ENCODE peak calls at places on chromosome 1, in four cellular contexts. N is AG09309, J is DND-41, I is coronary artery. Q is an unnamed sample.

GRCh38 chr1:67020304-67020703 is 33.6 kb downstream of the SLC35D1 start:
- DNase-seq in N (peak), J (no peak), I (no peak), Q (no peak)

GRCh38 chr1:228077565-228078330 is 4.8 kb upstream of the ARF1 start:
- DNase-seq in N (no peak), J (no peak), I (no peak), Q (peak)

GRCh38 chr1:197911172-197911856 is 5.9 kb upstream of the LHX9 start:
- DNase-seq in N (no peak), J (no peak), I (peak), Q (peak)

GRCh38 chr1:205577874-205578658 is 53.7 kb downstream of the ELK4 start:
- DNase-seq in N (no peak), J (no peak), I (peak), Q (no peak)

GRCh38 chr1:229253170-229253974 is 17.5 kb upstream of the RAB4A start:
- DNase-seq in N (no peak), J (no peak), I (no peak), Q (peak)

GRCh38 chr1:62435231-62436038 is 1.4 kb upstream of the USP1 start:
- DNase-seq in N (no peak), J (peak), I (no peak), Q (no peak)

GRCh38 chr1:96358057-96358456 is 363.5 kb upstream of the PTBP2 start:
- DNase-seq in N (no peak), J (no peak), I (no peak), Q (no peak)

GRCh38 chr1:207172321-207172720 is 68.3 kb downstream of the C4BPA start:
- DNase-seq in N (no peak), J (no peak), I (no peak), Q (no peak)

GRCh38 chr1:114502080-114502479 is 8.9 kb downstream of the TRIM33 start:
- DNase-seq in N (no peak), J (no peak), I (no peak), Q (no peak)

GRCh38 chr1:30132602-30133271 is 590.6 kb downstream of the MATN1 start:
- DNase-seq in N (no peak), J (no peak), I (no peak), Q (no peak)

GRCh38 chr1:223504741-223505140 is 111.5 kb downstream of the CCDC185 start:
- DNase-seq in N (peak), J (no peak), I (no peak), Q (no peak)

GRCh38 chr1:31159869-31160611 is 79.6 kb downstream of the NKAIN1 start:
- DNase-seq in N (no peak), J (no peak), I (no peak), Q (no peak)

GRCh38 chr1:7409278-7409677 is 361.8 kb upstream of the VAMP3 start:
- DNase-seq in N (no peak), J (no peak), I (peak), Q (no peak)

GRCh38 chr1:50132495-50132894 is 23.8 kb downstream of the ELAVL4 start:
- DNase-seq in N (no peak), J (no peak), I (no peak), Q (no peak)

GRCh38 chr1:18144062-18144461 is 36.5 kb downstream of the IGSF21 start:
- DNase-seq in N (no peak), J (no peak), I (no peak), Q (no peak)

GRCh38 chr1:99503276-99503747 is 142.6 kb upstream of the PALMD start:
- DNase-seq in N (peak), J (no peak), I (no peak), Q (no peak)

GRCh38 chr1:180247061-180247460 is 17.0 kb downstream of the LHX4 start:
- DNase-seq in N (no peak), J (no peak), I (no peak), Q (no peak)

GRCh38 chr1:63199666-63200065 is 122.7 kb upstream of the FOXD3 start:
- DNase-seq in N (no peak), J (no peak), I (no peak), Q (no peak)

GRCh38 chr1:41598325-41598724 is 113.8 kb upstream of the EDN2 start:
- DNase-seq in N (no peak), J (no peak), I (no peak), Q (no peak)

DNA sequence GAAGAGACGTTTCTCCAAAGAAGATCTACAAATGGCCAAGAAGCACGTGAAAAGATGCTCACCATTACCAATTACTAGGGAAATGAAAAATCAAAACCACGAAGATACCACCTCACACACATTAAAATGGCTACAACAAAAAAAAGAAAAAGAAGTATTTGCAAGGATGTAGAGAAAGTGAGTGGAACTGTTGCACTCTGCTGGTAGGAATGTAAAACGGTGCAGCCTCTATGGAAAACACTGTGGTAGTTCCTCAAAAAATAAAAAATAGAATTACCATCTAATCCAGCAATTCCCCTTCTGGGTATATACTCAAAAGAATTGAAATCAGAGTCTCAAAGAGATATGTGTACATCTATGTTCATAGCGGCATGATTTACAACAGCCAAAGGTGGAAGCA is 115.4 kb upstream of the EDN2 start:
- DNase-seq in N (no peak), J (no peak), I (no peak), Q (no peak)
- TF ChIP-seq CTCF in N (peak), J (peak), I (peak), Q (no peak)

GRCh38 chr1:173213665-173214064 is 6.5 kb upstream of the TNFSF4 start:
- DNase-seq in N (no peak), J (no peak), I (no peak), Q (no peak)
- TF ChIP-seq CTCF in N (no peak), J (no peak), I (no peak), Q (peak)

DNA sequence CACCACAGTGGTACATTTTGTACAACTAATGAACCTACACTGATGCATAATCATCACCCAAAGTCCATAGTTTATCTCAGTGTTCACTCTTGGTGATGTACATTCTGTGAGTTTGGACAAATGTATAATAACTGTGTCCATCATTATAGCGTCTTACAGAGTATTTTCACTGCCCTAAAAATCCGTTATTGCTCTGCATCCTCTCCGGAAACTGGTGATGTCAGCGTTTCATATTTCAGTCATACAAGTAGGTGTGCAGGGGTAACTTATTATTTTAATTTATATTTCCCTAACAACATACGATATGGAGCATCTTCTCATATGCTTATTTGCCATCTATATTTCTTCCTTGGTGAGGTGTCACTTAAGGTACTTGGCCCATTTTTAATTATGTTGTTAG is 23.1 kb downstream of the OR13G1 start:
- DNase-seq in N (no peak), J (no peak), I (no peak), Q (no peak)
- TF ChIP-seq CTCF in N (no peak), J (no peak), I (no peak), Q (no peak)

GRCh38 chr1:151282883-151283725 is 1.0 kb downstream of the ZNF687 start:
- DNase-seq in N (no peak), J (peak), I (no peak), Q (peak)
- TF ChIP-seq CTCF in N (no peak), J (no peak), I (no peak), Q (no peak)

DNA sequence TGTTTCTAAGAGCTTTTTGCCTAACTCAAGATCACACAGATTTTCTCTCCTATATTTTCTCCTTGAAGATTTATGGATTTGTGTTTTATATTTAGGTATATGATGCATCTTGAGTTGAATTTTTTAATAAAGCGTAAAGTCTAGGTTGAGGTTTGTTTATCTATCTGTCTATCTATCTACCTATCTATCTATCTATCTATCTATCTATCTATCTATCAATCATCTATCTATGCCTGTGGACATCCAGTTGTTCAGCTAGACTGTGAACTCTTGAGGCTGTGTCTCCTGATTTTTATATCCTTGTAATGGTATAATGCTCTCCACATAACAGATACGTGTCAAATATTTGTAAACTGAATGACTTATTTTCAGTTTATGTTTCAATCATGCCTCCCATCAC is 120.1 kb downstream of the DNAH14 start:
- DNase-seq in N (no peak), J (no peak), I (no peak), Q (no peak)
- TF ChIP-seq CTCF in N (no peak), J (no peak), I (no peak), Q (no peak)

Q was measured in activated CD8-positive, alpha-beta T cell treated with anti-CD3 and anti-CD28 coated beads for 36 hours.